ENCODE peak calls at places on chromosomes 4 and X, in eight cellular contexts. G is suprapubic skin, A is Peyer's patch, Q is astrocyte, N is mammary epithelial cell, R is uterus, D is lung, H is adrenal gland. Y is an unnamed sample.

GRCh38 chrX:69046996-69047490 is 118.2 kb downstream of the PJA1 start:
- DNase-seq in G (peak; percentile 38), A (no peak), Q (no peak), N (no peak), R (no peak), D (peak; percentile 17), H (no peak), Y (no peak)

GRCh38 chr4:78569291-78569821 is 17.8 kb downstream of the ANXA3 start:
- DNase-seq in G (no peak), A (no peak), Q (peak; percentile 94), N (peak; percentile 71), R (no peak), D (no peak), H (peak; percentile 16), Y (peak; percentile 69)

GRCh38 chrX:147890766-147891165 is 21.0 kb upstream of the FMR1 start:
- DNase-seq in G (no peak), A (no peak), Q (no peak), N (no peak), R (no peak), D (no peak), H (no peak), Y (no peak)

GRCh38 chr4:105088110-105088879 is 58.4 kb upstream of the TET2 start:
- DNase-seq in G (no peak), A (no peak), Q (peak; percentile 98), N (peak; percentile 75), R (peak; percentile 22), D (no peak), H (no peak), Y (peak; percentile 59)

GRCh38 chrX:16633754-16634153 is 16.2 kb upstream of the S100G start:
- DNase-seq in G (no peak), A (no peak), Q (peak; percentile 31), N (no peak), R (no peak), D (no peak), H (no peak), Y (no peak)

GRCh38 chrX:154469114-154469513 is 10.0 kb downstream of the LAGE3 start:
- DNase-seq in G (no peak), A (no peak), Q (no peak), N (no peak), R (no peak), D (no peak), H (no peak), Y (no peak)

GRCh38 chr4:157727163-157727562 is 445.7 kb downstream of the GASK1B start:
- DNase-seq in G (no peak), A (no peak), Q (peak; percentile 0), N (no peak), R (no peak), D (no peak), H (no peak), Y (no peak)

GRCh38 chr4:156983366-156983765 is 11.8 kb upstream of the PDGFC start:
- DNase-seq in G (no peak), A (no peak), Q (peak; percentile 36), N (no peak), R (no peak), D (no peak), H (no peak), Y (no peak)

GRCh38 chrX:70219938-70220764 is 14.3 kb upstream of the AWAT1 start:
- DNase-seq in G (no peak), A (peak; percentile 69), Q (peak; percentile 20), N (peak; percentile 63), R (no peak), D (no peak), H (peak; percentile 71), Y (peak; percentile 36)

GRCh38 chr4:7134737-7135388 is 57.5 kb upstream of the SORCS2 start:
- DNase-seq in G (peak; percentile 70), A (no peak), Q (peak; percentile 93), N (peak; percentile 19), R (peak; percentile 81), D (peak; percentile 70), H (peak; percentile 47), Y (peak; percentile 57)

GRCh38 chrX:107551546-107551945 is 76.8 kb upstream of the PRPS1 start:
- DNase-seq in G (no peak), A (no peak), Q (no peak), N (no peak), R (no peak), D (peak; percentile 64), H (no peak), Y (no peak)

GRCh38 chrX:13747836-13748235 is 13.3 kb downstream of the OFD1 start:
- DNase-seq in G (no peak), A (no peak), Q (peak; percentile 42), N (peak; percentile 59), R (no peak), D (no peak), H (no peak), Y (no peak)

GRCh38 chrX:116240446-116240845 is 69.9 kb downstream of the AGTR2 start:
- DNase-seq in G (no peak), A (no peak), Q (no peak), N (peak; percentile 50), R (no peak), D (no peak), H (no peak), Y (no peak)

GRCh38 chr4:89469930-89470375 is 162.4 kb upstream of the GPRIN3 start:
- DNase-seq in G (no peak), A (no peak), Q (peak; percentile 96), N (peak; percentile 88), R (no peak), D (no peak), H (no peak), Y (peak; percentile 35)

GRCh38 chr4:140654516-140654855 is 85.7 kb upstream of the UCP1 start:
- DNase-seq in G (no peak), A (no peak), Q (peak; percentile 14), N (no peak), R (no peak), D (no peak), H (no peak), Y (no peak)

GRCh38 chr4:128338634-128339355 is 51.2 kb upstream of the PGRMC2 start:
- DNase-seq in G (no peak), A (no peak), Q (peak; percentile 97), N (peak; percentile 73), R (no peak), D (no peak), H (no peak), Y (no peak)

GRCh38 chr4:3879681-3880594 is 113.8 kb downstream of the ADRA2C start:
- DNase-seq in G (peak; percentile 43), A (peak; percentile 45), Q (no peak), N (no peak), R (no peak), D (no peak), H (no peak), Y (no peak)

GRCh38 chrX:1450381-1451161 is 2.1 kb downstream of the ASMTL start:
- DNase-seq in G (peak; percentile 60), A (peak; percentile 39), Q (no peak), N (no peak), R (no peak), D (no peak), H (no peak), Y (no peak)

DNA sequence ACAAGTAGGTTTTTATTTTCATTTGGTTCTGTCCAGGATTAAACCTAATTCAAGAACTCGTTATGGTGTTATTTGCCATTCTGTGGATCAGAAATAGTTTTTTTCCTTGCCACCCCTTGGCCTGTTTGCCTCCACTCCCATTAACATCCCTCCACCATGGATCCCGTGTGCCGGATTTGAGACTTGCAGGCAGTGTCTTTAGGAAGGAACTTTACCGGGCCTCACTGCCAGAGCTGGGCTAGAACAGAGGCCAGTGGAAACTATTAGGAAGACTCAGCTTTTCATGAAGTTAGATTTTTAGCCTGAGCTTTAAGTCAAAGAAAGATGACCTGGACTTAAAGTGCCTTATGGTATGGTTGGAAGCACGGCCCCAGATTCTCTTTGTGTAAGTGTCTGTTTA is 2.4 kb downstream of the KLHL2 start:
- DNase-seq in G (no peak), A (no peak), Q (no peak), N (no peak), R (no peak), D (no peak), H (no peak), Y (no peak)
- H3K27ac ChIP-seq in G (no peak overlapping the region), A (no peak overlapping the region), Q (no peak overlapping the region), N (no peak overlapping the region), R (no peak overlapping the region), D (no peak overlapping the region), H (no peak overlapping the region), Y (no peak overlapping the region)

DNA sequence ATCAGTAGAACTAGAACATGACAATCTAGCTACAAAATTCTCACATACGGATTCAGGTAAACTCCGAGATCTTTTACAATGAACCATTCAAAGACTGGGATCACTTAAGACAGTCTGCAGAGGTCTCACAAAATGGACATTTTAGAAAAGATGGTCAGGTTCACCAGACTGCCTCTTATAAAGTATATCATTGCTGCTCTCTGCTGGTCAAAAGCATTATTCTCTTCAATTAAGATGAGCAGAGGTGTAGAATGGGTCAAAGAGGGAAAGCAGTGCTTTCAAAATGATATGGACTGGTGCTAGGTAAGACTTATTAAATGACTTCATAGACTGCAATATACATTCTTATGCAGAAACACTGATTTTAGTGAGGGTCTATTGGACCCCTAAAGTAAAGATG is 434.7 kb downstream of the PACRGL start:
- DNase-seq in G (no peak), A (no peak), Q (peak; percentile 6), N (peak; percentile 29), R (no peak), D (no peak), H (no peak), Y (no peak)
- TF ChIP-seq CTCF in G (no peak), A (peak; percentile 32), Q (peak; percentile 15), N (peak; percentile 43), R (no peak), D (no peak), H (peak; percentile 13), Y (no peak)

GRCh38 chr4:22873899-22874298 is 181.2 kb downstream of the GBA3 start:
- DNase-seq in G (no peak), A (no peak), Q (no peak), N (no peak), R (no peak), D (no peak), H (no peak), Y (no peak)
- H3K27ac ChIP-seq in G (no peak overlapping the region), A (no peak overlapping the region), Q (no peak overlapping the region), N (no peak overlapping the region), R (no peak overlapping the region), D (no peak overlapping the region), H (no peak overlapping the region), Y (no peak overlapping the region)

GRCh38 chrX:46904626-46905025 is 7.6 kb upstream of the JADE3 start:
- DNase-seq in G (no peak), A (no peak), Q (no peak), N (no peak), R (no peak), D (no peak), H (no peak), Y (no peak)

GRCh38 chrX:46898207-46898606 is 14.0 kb upstream of the JADE3 start:
- DNase-seq in G (no peak), A (no peak), Q (no peak), N (no peak), R (no peak), D (no peak), H (no peak), Y (no peak)

DNA sequence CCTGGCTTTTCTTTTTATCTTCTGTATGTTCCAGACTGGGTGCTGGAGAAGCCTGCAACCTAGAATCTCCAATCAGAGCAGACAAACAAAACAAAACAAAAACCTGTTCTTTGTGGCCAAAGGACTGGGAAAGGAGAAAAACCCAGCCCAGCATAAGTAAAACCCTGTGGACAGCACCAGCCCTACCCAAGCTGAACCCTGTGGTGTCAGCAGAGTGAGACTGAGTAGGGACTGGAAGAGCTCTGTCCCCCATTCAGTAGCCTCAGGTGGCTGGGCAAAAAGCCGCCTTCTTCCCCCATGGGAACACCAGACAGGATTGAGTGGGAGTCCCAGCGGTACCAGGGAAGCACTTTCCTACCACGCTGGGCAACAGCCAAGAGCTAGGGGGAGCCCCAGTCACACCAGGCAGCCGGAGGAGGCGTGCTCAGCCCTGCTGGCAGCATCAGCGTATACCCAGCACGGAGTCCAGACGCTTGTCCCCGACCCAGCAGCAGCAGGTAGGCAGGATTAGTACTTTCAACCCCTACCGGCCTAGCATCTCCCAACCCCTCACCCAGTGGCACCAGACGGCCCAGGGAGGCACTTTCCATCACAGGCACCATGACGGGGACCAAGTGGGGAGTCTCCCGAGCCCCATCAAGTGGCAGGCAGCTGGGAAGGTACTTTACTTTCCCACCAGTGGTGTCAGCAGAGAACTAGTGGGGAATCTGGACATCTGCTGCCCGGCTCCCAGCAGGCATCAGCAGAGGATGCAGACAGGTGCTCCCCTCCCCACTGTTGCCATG is 8.6 kb upstream of the JADE3 start:
- DNase-seq in G (peak; percentile 76), A (peak; percentile 80), Q (peak; percentile 53), N (peak; percentile 65), R (peak; percentile 74), D (peak; percentile 76), H (peak; percentile 87), Y (peak; percentile 66)
- TF ChIP-seq CTCF in G (peak; percentile 51), A (peak; percentile 67), Q (peak; percentile 40), N (peak; percentile 22), R (peak; percentile 65), D (peak; percentile 48), H (peak; percentile 74), Y (peak; percentile 74)